ENCODE peak calls at places on chromosomes 12 and 14, in five cellular contexts. I is effector memory CD4-positive, alpha-beta T cell; Z is DND-41; F is astrocyte of the spinal cord; M is fibroblast of mammary gland. Q is an unnamed sample.
A peak's percentile ranks its signal among the peaks of the same experiment; 100 is the strongest.

GRCh38 chr14:61933021-61933420 is 170.8 kb downstream of the SNAPC1 start:
- DNase-seq in I (no peak), Z (no peak), F (no peak), M (no peak), Q (no peak)

GRCh38 chr12:102093319-102093718 is 26.6 kb downstream of the NUP37 start:
- DNase-seq in I (no peak), Z (no peak), F (peak; percentile 49), M (peak; percentile 37), Q (no peak)

GRCh38 chr14:57611555-57612075 is 118.0 kb upstream of the CCDC198 start:
- DNase-seq in I (no peak), Z (no peak), F (no peak), M (no peak), Q (no peak)

GRCh38 chr12:15701721-15702156 is 87.4 kb downstream of the EPS8 start:
- DNase-seq in I (no peak), Z (no peak), F (peak; percentile 76), M (peak; percentile 75), Q (no peak)

GRCh38 chr12:71469235-71469873 is 29.8 kb downstream of the LGR5 start:
- DNase-seq in I (no peak), Z (no peak), F (peak; percentile 13), M (peak; percentile 84), Q (peak; percentile 27)

GRCh38 chr12:113359133-113359938 is 949 bp downstream of the PLBD2 start:
- DNase-seq in I (no peak), Z (no peak), F (no peak), M (peak; percentile 64), Q (peak; percentile 93)

GRCh38 chr12:84874125-84874824 is 38.3 kb downstream of the SLC6A15 start:
- DNase-seq in I (no peak), Z (no peak), F (peak; percentile 57), M (peak; percentile 76), Q (peak; percentile 36)

GRCh38 chr12:115891551-115891950 is 385.9 kb downstream of the MED13L start:
- DNase-seq in I (no peak), Z (no peak), F (no peak), M (no peak), Q (no peak)

GRCh38 chr12:55728932-55729591 is at the start of gene CD63:
- DNase-seq in I (peak; percentile 54), Z (peak; percentile 62), F (peak; percentile 96), M (peak; percentile 88), Q (peak; percentile 99)

GRCh38 chr12:104524026-104524425 is 67.3 kb downstream of the CHST11 start:
- DNase-seq in I (no peak), Z (no peak), F (peak; percentile 20), M (peak; percentile 53), Q (no peak)

GRCh38 chr14:69473271-69473670 is 11.3 kb upstream of the PLEKHD1 start:
- DNase-seq in I (no peak), Z (no peak), F (no peak), M (no peak), Q (no peak)

GRCh38 chr12:94148841-94149780 is 734 bp downstream of the PLXNC1 start:
- DNase-seq in I (peak; percentile 26), Z (peak; percentile 51), F (no peak), M (peak; percentile 31), Q (peak; percentile 89)

GRCh38 chr14:52934762-52935161 is 16.1 kb downstream of the FERMT2 start:
- DNase-seq in I (no peak), Z (no peak), F (no peak), M (no peak), Q (no peak)

GRCh38 chr14:92943855-92944570 is 21.1 kb downstream of the CHGA start:
- DNase-seq in I (no peak), Z (no peak), F (no peak), M (no peak), Q (no peak)

GRCh38 chr12:19002192-19002591 is 127.3 kb upstream of the PLEKHA5 start:
- DNase-seq in I (no peak), Z (no peak), F (no peak), M (peak; percentile 20), Q (no peak)

GRCh38 chr14:81406863-81407262 is 6.7 kb upstream of the STON2 start:
- DNase-seq in I (no peak), Z (no peak), F (peak; percentile 84), M (peak; percentile 91), Q (no peak)

GRCh38 chr14:61438860-61439765 is 117.7 kb downstream of the PRKCH start:
- DNase-seq in I (no peak), Z (peak; percentile 57), F (peak; percentile 80), M (peak; percentile 30), Q (peak; percentile 74)

GRCh38 chr14:76768201-76768656 is 7.0 kb downstream of the VASH1 start:
- DNase-seq in I (peak; percentile 82), Z (peak; percentile 23), F (no peak), M (no peak), Q (peak; percentile 62)

GRCh38 chr12:45290218-45290609 is 74.3 kb downstream of the ANO6 start:
- DNase-seq in I (no peak), Z (no peak), F (peak; percentile 80), M (peak; percentile 95), Q (no peak)

GRCh38 chr12:123808167-123808566 is 46.1 kb downstream of the DNAH10 start:
- DNase-seq in I (no peak), Z (no peak), F (no peak), M (peak; percentile 15), Q (peak; percentile 86)

GRCh38 chr14:66359500-66359899 is 126.7 kb upstream of the CCDC196 start:
- DNase-seq in I (no peak), Z (peak; percentile 14), F (peak; percentile 54), M (peak; percentile 77), Q (no peak)

GRCh38 chr14:26761532-26761931 is 163.7 kb upstream of the NOVA1 start:
- DNase-seq in I (no peak), Z (no peak), F (no peak), M (no peak), Q (no peak)

GRCh38 chr12:39490500-39491276 is 47.8 kb upstream of the KIF21A start:
- DNase-seq in I (no peak), Z (no peak), F (peak; percentile 66), M (peak; percentile 96), Q (peak; percentile 39)

GRCh38 chr14:93980464-93981201 is 4.3 kb upstream of the ASB2 start:
- DNase-seq in I (no peak), Z (no peak), F (peak; percentile 69), M (peak; percentile 29), Q (peak; percentile 98)

GRCh38 chr14:26729851-26730250 is 132.0 kb upstream of the NOVA1 start:
- DNase-seq in I (no peak), Z (no peak), F (peak; percentile 69), M (peak; percentile 43), Q (no peak)

GRCh38 chr12:12508612-12509011 is 54.1 kb downstream of the DUSP16 start:
- DNase-seq in I (no peak), Z (no peak), F (no peak), M (peak; percentile 77), Q (no peak)

GRCh38 chr14:69673578-69674305 is 62.3 kb downstream of the SUSD6 start:
- DNase-seq in I (no peak), Z (no peak), F (no peak), M (no peak), Q (peak; percentile 56)

DNA sequence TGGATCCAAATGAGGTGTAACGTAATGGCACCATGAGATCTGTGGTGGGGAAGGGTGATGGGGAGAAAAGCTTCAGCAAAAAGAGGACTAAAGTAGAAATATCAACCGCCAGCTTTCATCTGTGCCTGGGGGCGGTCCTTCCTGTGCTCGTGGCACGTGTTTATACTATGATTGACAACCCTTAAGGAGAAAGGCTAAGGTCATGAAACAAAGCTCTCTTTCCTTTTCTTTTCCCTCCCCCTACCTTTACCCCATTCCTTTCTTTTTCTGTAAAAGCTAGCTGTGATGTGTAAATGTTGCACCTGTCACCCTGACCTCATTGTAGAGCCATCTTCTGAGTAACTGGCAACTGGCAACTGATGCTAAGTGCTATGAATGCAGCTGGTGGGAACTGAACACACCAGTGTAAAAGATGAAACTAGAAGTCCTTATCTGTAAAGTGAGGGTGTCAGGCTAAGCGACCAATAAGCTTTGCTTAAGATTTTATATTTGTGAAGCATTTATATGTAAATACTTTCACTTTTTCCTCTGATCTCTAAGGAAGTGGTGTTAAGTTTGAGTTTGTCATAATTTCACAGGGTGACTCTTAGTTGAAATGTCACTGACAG is 102.8 kb upstream of the BCAT1 start:
- DNase-seq in I (peak; percentile 32), Z (peak; percentile 86), F (no peak), M (no peak), Q (no peak)
- H3K4me3 ChIP-seq in I (peak overlapping the region; percentile 65), Z (peak overlapping the region; percentile 41), F (no peak overlapping the region), M (no peak overlapping the region), Q (no peak overlapping the region)

GRCh38 chr14:30005114-30005698 is 77.6 kb upstream of the PRKD1 start:
- DNase-seq in I (no peak), Z (no peak), F (peak; percentile 78), M (peak; percentile 81), Q (peak; percentile 65)
- H3K4me3 ChIP-seq in I (no peak overlapping the region), Z (no peak overlapping the region), F (no peak overlapping the region), M (no peak overlapping the region), Q (no peak overlapping the region)

DNA sequence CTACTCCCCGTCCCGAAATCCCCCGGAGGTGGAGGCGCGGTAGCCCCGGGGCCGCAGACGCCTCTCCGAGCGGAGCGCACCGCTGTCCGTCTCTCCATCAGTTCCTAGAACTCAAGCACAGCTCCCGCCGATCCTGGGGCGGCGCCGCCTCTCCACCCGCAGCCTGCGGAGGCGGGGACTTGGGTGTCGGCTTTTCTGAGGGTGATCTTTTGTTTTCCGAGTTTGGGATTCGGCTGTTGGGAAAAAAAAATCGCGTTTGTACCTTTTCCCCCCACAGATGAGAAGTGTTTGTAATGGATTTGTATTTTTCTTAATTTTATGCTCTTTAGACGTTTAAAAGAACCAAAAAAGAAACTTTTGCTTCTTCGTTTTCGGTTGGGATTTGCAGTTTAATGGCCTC is 26.6 kb downstream of the LRCOL1 start:
- DNase-seq in I (no peak), Z (no peak), F (no peak), M (no peak), Q (no peak)
- H3K4me3 ChIP-seq in I (no peak overlapping the region), Z (no peak overlapping the region), F (no peak overlapping the region), M (no peak overlapping the region), Q (no peak overlapping the region)

GRCh38 chr12:54159549-54159948 is 29.2 kb downstream of the SMUG1 start:
- DNase-seq in I (no peak), Z (no peak), F (no peak), M (no peak), Q (peak; percentile 54)

GRCh38 chr12:54162741-54163140 is 26.0 kb downstream of the SMUG1 start:
- DNase-seq in I (no peak), Z (no peak), F (no peak), M (no peak), Q (no peak)

GRCh38 chr12:54160050-54160449 is 28.7 kb downstream of the SMUG1 start:
- DNase-seq in I (no peak), Z (no peak), F (no peak), M (no peak), Q (peak; percentile 76)

GRCh38 chr12:54161481-54162437 is 27.0 kb downstream of the SMUG1 start:
- DNase-seq in I (no peak), Z (no peak), F (no peak), M (no peak), Q (peak; percentile 69)

DNA sequence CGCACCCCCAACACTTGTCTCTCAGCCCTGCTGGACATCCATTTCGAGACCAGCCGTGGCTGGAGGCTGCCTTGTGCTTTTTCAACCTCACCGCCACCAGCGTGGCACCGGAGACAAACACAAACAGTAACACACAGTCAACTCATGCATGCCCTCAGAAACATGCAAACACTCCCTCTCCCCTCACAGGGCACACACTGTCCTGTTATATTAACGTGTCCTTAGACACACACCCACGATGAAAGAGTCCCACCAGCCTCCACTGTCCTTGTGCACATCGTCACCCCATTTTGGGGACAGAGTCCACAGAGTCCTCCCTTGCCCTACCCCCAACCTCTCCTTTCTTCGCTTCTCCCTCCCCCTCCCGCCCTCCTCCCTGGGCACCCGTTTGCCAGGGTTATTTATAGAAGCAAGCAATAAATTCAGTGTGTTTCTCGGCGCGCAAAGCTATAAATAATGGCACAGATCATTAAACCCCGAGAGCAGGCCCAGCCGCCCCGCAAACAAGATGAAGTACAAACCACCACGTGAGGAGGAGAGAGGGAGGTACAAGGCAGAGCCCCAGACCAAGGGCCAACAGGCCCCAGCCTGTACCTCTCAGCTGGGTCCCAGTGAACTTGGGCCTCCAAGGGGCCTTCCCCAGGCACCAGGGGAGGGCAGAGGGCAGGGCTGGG is 27.8 kb downstream of the SMUG1 start:
- DNase-seq in I (no peak), Z (no peak), F (no peak), M (no peak), Q (peak; percentile 61)
- H3K4me3 ChIP-seq in I (no peak overlapping the region), Z (no peak overlapping the region), F (no peak overlapping the region), M (no peak overlapping the region), Q (no peak overlapping the region)

Q was measured in osteoblast.